ENCODE peak calls at places on chromosomes 1 and 21, in four cellular contexts. W is A549, Y is H1, P is HepG2. S is an unnamed sample.

GRCh38 chr1:173148971-173149370 is 58.2 kb downstream of the TNFSF4 start:
- DNase-seq in Y (no peak), W (no peak), P (no peak), S (no peak)

GRCh38 chr1:202968895-202969295 is 1.8 kb upstream of the CYB5R1 start:
- DNase-seq in Y (peak), P (peak), W (peak), S (peak)

GRCh38 chr1:234500269-234500668 is 21.3 kb upstream of the TARBP1 start:
- DNase-seq in Y (no peak), W (no peak), P (no peak), S (no peak)

GRCh38 chr1:187689137-187689536 is 860.4 kb downstream of the PLA2G4A start:
- DNase-seq in Y (no peak), P (no peak), W (no peak), S (no peak)

GRCh38 chr1:100076744-100077143 is 56.0 kb downstream of the SASS6 start:
- DNase-seq in Y (no peak), W (no peak), P (no peak), S (no peak)

GRCh38 chr1:170214980-170215910 is 69.5 kb downstream of the NTMT2 start:
- DNase-seq in P (no peak), Y (no peak), W (no peak), S (no peak)

GRCh38 chr1:204858381-204858821 is 12.3 kb upstream of the NFASC start:
- DNase-seq in P (no peak), W (no peak), Y (no peak), S (no peak)

GRCh38 chr21:38721055-38721454 is 84.7 kb upstream of the ETS2 start:
- DNase-seq in W (no peak), P (no peak), Y (no peak), S (no peak)

GRCh38 chr1:178258521-178258920 is 164.6 kb downstream of the RASAL2 start:
- DNase-seq in Y (no peak), W (no peak), P (no peak), S (no peak)

GRCh38 chr1:200710166-200710565 is 28.5 kb upstream of the CAMSAP2 start:
- DNase-seq in P (no peak), Y (no peak), W (no peak), S (no peak)

GRCh38 chr1:51519857-51520699 is 1.0 kb upstream of the EPS15 start:
- DNase-seq in P (no peak), Y (no peak), W (no peak), S (peak)

GRCh38 chr21:43806017-43806710 is 16.8 kb downstream of the RRP1 start:
- DNase-seq in W (no peak), Y (no peak), P (no peak), S (no peak)

GRCh38 chr1:233440952-233441401 is 113.5 kb downstream of the MAP3K21 start:
- DNase-seq in Y (peak), P (peak), W (peak), S (peak)

GRCh38 chr1:159831696-159832225 is 5.1 kb downstream of the SLAMF8 start:
- DNase-seq in P (no peak), W (no peak), Y (no peak), S (no peak)

GRCh38 chr1:100039571-100039970 is 69.8 kb downstream of the SLC35A3 start:
- DNase-seq in P (no peak), Y (no peak), W (no peak), S (no peak)

GRCh38 chr1:212608209-212608955 is at the start of gene ATF3:
- DNase-seq in P (peak), W (peak), Y (peak), S (peak)

GRCh38 chr1:204578867-204579664 is 62.9 kb downstream of the MDM4 start:
- DNase-seq in Y (no peak), W (no peak), P (no peak), S (no peak)

GRCh38 chr1:192539450-192540132 is 36.0 kb upstream of the RGS1 start:
- DNase-seq in P (peak), Y (no peak), W (peak), S (no peak)

GRCh38 chr21:26147535-26147934 is 23.0 kb downstream of the APP start:
- DNase-seq in Y (no peak), P (no peak), W (no peak), S (no peak)

GRCh38 chr1:114435088-114435715 is 75.8 kb downstream of the TRIM33 start:
- DNase-seq in Y (no peak), P (peak), W (no peak), S (no peak)

GRCh38 chr1:181504294-181505115 is 21.2 kb downstream of the CACNA1E start:
- DNase-seq in W (peak), P (peak), Y (peak), S (peak)

GRCh38 chr1:22754106-22754768 is 43.6 kb downstream of the EPHB2 start:
- DNase-seq in W (no peak), Y (no peak), P (no peak), S (no peak)

GRCh38 chr1:22756053-22756730 is 45.6 kb downstream of the EPHB2 start:
- DNase-seq in Y (no peak), P (no peak), W (no peak), S (peak)

GRCh38 chr1:22753396-22754083 is 42.9 kb downstream of the EPHB2 start:
- DNase-seq in Y (no peak), W (no peak), P (no peak), S (no peak)

GRCh38 chr1:22755641-22756040 is 45.0 kb downstream of the EPHB2 start:
- DNase-seq in P (no peak), W (no peak), Y (no peak), S (no peak)

GRCh38 chr1:22754824-22755223 is 44.2 kb downstream of the EPHB2 start:
- DNase-seq in Y (no peak), W (no peak), P (no peak), S (no peak)
- TF ChIP-seq RNF2 in Y (no peak), W (no peak), P (no peak), S (no peak)

GRCh38 chr1:89974701-89975470 is 20.0 kb upstream of the ZNF326 start:
- DNase-seq in W (peak), P (peak), Y (no peak), S (no peak)
- TF ChIP-seq RNF2 in W (no peak), P (no peak), Y (no peak), S (no peak)

GRCh38 chr21:42261832-42262200 is 42.9 kb downstream of the ABCG1 start:
- DNase-seq in W (no peak), P (no peak), Y (no peak), S (no peak)

GRCh38 chr21:42263591-42264131 is 44.7 kb downstream of the ABCG1 start:
- DNase-seq in P (no peak), W (no peak), Y (no peak), S (no peak)

GRCh38 chr21:42264245-42265195 is 45.6 kb downstream of the ABCG1 start:
- DNase-seq in Y (no peak), W (no peak), P (no peak), S (no peak)

GRCh38 chr21:42265229-42265812 is 46.4 kb downstream of the ABCG1 start:
- DNase-seq in W (no peak), P (no peak), Y (no peak), S (no peak)

DNA sequence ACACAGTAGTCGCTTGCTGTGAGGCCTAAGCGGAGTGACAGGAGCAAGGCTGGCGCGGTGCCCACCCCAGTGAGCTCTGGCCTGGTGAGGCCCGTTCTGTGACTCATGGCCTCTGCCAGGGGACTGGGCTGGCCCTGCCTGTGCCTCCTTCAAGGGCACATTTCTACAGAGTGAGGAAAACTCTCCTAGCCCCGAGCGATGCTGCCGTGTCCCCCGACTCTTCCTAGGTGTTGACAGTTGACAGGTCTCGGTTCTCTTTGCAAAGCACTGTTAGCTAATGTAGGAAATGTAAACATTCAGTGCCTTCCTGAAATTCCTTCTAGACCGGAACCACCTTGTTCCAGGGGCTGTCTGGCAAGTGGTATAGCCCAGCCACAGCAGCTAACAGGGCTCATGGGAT is 43.9 kb downstream of the ABCG1 start:
- DNase-seq in W (peak), P (peak), Y (no peak), S (no peak)
- TF ChIP-seq RNF2 in W (no peak), P (no peak), Y (no peak), S (no peak)

GRCh38 chr1:94640125-94640524 is 98.6 kb upstream of the F3 start:
- DNase-seq in P (no peak), W (no peak), Y (no peak), S (no peak)

GRCh38 chr1:94644371-94644770 is 102.8 kb upstream of the F3 start:
- DNase-seq in Y (no peak), W (no peak), P (no peak), S (no peak)

GRCh38 chr1:94642617-94643315 is 101.2 kb upstream of the F3 start:
- DNase-seq in W (no peak), P (no peak), Y (no peak), S (no peak)

GRCh38 chr1:94643776-94644175 is 102.2 kb upstream of the F3 start:
- DNase-seq in W (no peak), Y (no peak), P (no peak), S (no peak)

GRCh38 chr1:94641990-94642389 is 100.4 kb upstream of the F3 start:
- DNase-seq in W (no peak), P (no peak), Y (no peak), S (no peak)
- TF ChIP-seq RNF2 in W (no peak), P (no peak), Y (no peak), S (no peak)